ENCODE peak calls at places on chromosomes 1 and 21, in five cellular contexts. N is heart right ventricle; P is kidney epithelial cell; H is kidney tubule cell; I is activated CD4-positive, alpha-beta T cell treated with anti-CD3 and anti-CD28 coated beads for 48 hours. T is an unnamed sample.

GRCh38 chr1:111030590-111030989 is 66.9 kb upstream of the LRIF1 start:
- DNase-seq in P (peak), N (peak), H (peak), I (peak), T (no peak)

GRCh38 chr1:40662864-40663263 is 2.6 kb downstream of the RIMS3 start:
- DNase-seq in P (peak), H (peak), I (peak), N (no peak), T (no peak)

GRCh38 chr1:158087320-158087927 is 93.3 kb upstream of the CD1D start:
- DNase-seq in I (peak), P (no peak), N (peak), H (peak), T (no peak)

GRCh38 chr1:12464627-12465056 is 153.4 kb downstream of the DHRS3 start:
- DNase-seq in N (no peak), H (no peak), P (no peak), I (no peak), T (no peak)

GRCh38 chr21:39184050-39184980 is 1.1 kb upstream of the PSMG1 start:
- DNase-seq in P (no peak), I (no peak), N (no peak), H (peak), T (no peak)

GRCh38 chr1:160981584-160982411 is 27.2 kb upstream of the ITLN2 start:
- DNase-seq in I (peak), N (no peak), P (no peak), H (no peak), T (no peak)

GRCh38 chr1:155196893-155197638 is 10.6 kb downstream of the THBS3 start:
- DNase-seq in H (no peak), I (no peak), N (no peak), P (no peak), T (no peak)

GRCh38 chr1:91997607-91998195 is 32.1 kb upstream of the EPHX4 start:
- DNase-seq in H (peak), P (peak), N (peak), I (peak), T (no peak)

GRCh38 chr1:31760422-31760900 is 3.7 kb downstream of the ADGRB2 start:
- DNase-seq in H (peak), N (no peak), P (no peak), I (no peak), T (no peak)

GRCh38 chr1:47624531-47624930 is 186.7 kb downstream of the FOXD2 start:
- DNase-seq in P (no peak), H (peak), N (peak), I (no peak), T (no peak)